ENCODE peak calls at places on chromosomes 4 and X, in five cellular contexts. One of them, this sample, is unnamed.

GRCh38 chr4:105147226-105148151 is 813 bp downstream of the TET2 start:
- DNase-seq in lung: no peak
- DNase-seq in CD4-positive, alpha-beta T cell: no peak
- DNase-seq in H9: peak; percentile 69
- DNase-seq in mammary epithelial cell: peak; percentile 49
- DNase-seq in this sample: no peak

GRCh38 chr4:141995051-141995450 is 358.7 kb downstream of the IL15 start:
- DNase-seq in H9: no peak
- DNase-seq in lung: no peak
- DNase-seq in CD4-positive, alpha-beta T cell: no peak
- DNase-seq in mammary epithelial cell: no peak
- DNase-seq in this sample: no peak

GRCh38 chrX:72100824-72101351 is 30.8 kb downstream of the RTL5 start:
- DNase-seq in lung: peak; percentile 46
- DNase-seq in H9: no peak
- DNase-seq in mammary epithelial cell: no peak
- DNase-seq in CD4-positive, alpha-beta T cell: peak; percentile 52
- DNase-seq in this sample: no peak

GRCh38 chrX:72475952-72476668 is 96.5 kb downstream of the HDAC8 start:
- DNase-seq in lung: no peak
- DNase-seq in CD4-positive, alpha-beta T cell: no peak
- DNase-seq in H9: no peak
- DNase-seq in mammary epithelial cell: peak; percentile 11
- DNase-seq in this sample: no peak

GRCh38 chrX:5898463-5898862 is 330.2 kb downstream of the NLGN4X start:
- DNase-seq in mammary epithelial cell: peak; percentile 17
- DNase-seq in H9: no peak
- DNase-seq in CD4-positive, alpha-beta T cell: no peak
- DNase-seq in lung: no peak
- DNase-seq in this sample: no peak

GRCh38 chr4:185016101-185016940 is 2.0 kb upstream of the HELT start:
- DNase-seq in H9: no peak
- DNase-seq in lung: no peak
- DNase-seq in CD4-positive, alpha-beta T cell: no peak
- DNase-seq in mammary epithelial cell: no peak
- DNase-seq in this sample: no peak

GRCh38 chrX:14030248-14030592 is 528 bp upstream of the GEMIN8 start:
- DNase-seq in lung: no peak
- DNase-seq in H9: no peak
- DNase-seq in mammary epithelial cell: peak; percentile 46
- DNase-seq in CD4-positive, alpha-beta T cell: no peak
- DNase-seq in this sample: no peak

GRCh38 chr4:89563431-89563830 is 255.8 kb upstream of the GPRIN3 start:
- DNase-seq in mammary epithelial cell: peak; percentile 55
- DNase-seq in H9: no peak
- DNase-seq in CD4-positive, alpha-beta T cell: no peak
- DNase-seq in lung: no peak
- DNase-seq in this sample: no peak

GRCh38 chrX:132710756-132711155 is 221.9 kb upstream of the MBNL3 start:
- DNase-seq in H9: no peak
- DNase-seq in CD4-positive, alpha-beta T cell: no peak
- DNase-seq in lung: no peak
- DNase-seq in mammary epithelial cell: no peak
- DNase-seq in this sample: no peak

GRCh38 chr4:19809989-19810388 is 441.7 kb upstream of the SLIT2 start:
- DNase-seq in CD4-positive, alpha-beta T cell: no peak
- DNase-seq in lung: no peak
- DNase-seq in H9: no peak
- DNase-seq in mammary epithelial cell: no peak
- DNase-seq in this sample: no peak

GRCh38 chrX:39764441-39764914 is 333.3 kb downstream of the BCOR start:
- DNase-seq in H9: no peak
- DNase-seq in CD4-positive, alpha-beta T cell: no peak
- DNase-seq in mammary epithelial cell: no peak
- DNase-seq in lung: no peak
- DNase-seq in this sample: no peak

GRCh38 chr4:152735302-152735917 is 44.1 kb downstream of the TIGD4 start:
- DNase-seq in H9: no peak
- DNase-seq in mammary epithelial cell: peak; percentile 38
- DNase-seq in CD4-positive, alpha-beta T cell: no peak
- DNase-seq in lung: no peak
- DNase-seq in this sample: no peak

GRCh38 chr4:151797131-151797530 is 36.3 kb upstream of the GATB start:
- DNase-seq in lung: no peak
- DNase-seq in CD4-positive, alpha-beta T cell: no peak
- DNase-seq in mammary epithelial cell: peak; percentile 68
- DNase-seq in H9: no peak
- DNase-seq in this sample: no peak

GRCh38 chr4:26420438-26420837 is 69.8 kb downstream of the CCKAR start:
- DNase-seq in CD4-positive, alpha-beta T cell: no peak
- DNase-seq in H9: no peak
- DNase-seq in mammary epithelial cell: no peak
- DNase-seq in lung: no peak
- DNase-seq in this sample: no peak

GRCh38 chr4:186979966-186980745 is 256.5 kb upstream of the FAT1 start:
- DNase-seq in H9: no peak
- DNase-seq in CD4-positive, alpha-beta T cell: no peak
- DNase-seq in mammary epithelial cell: no peak
- DNase-seq in lung: no peak
- DNase-seq in this sample: no peak

GRCh38 chr4:6769138-6769983 is 13.2 kb upstream of the KIAA0232 start:
- DNase-seq in CD4-positive, alpha-beta T cell: no peak
- DNase-seq in lung: no peak
- DNase-seq in H9: no peak
- DNase-seq in mammary epithelial cell: no peak
- DNase-seq in this sample: no peak

GRCh38 chr4:74338792-74339333 is 26.1 kb upstream of the EREG start:
- DNase-seq in mammary epithelial cell: no peak
- DNase-seq in lung: no peak
- DNase-seq in H9: no peak
- DNase-seq in CD4-positive, alpha-beta T cell: no peak
- DNase-seq in this sample: no peak

GRCh38 chrX:102658551-102658950 is 7.3 kb downstream of the GPRASP1 start:
- DNase-seq in lung: no peak
- DNase-seq in CD4-positive, alpha-beta T cell: no peak
- DNase-seq in H9: no peak
- DNase-seq in mammary epithelial cell: no peak
- DNase-seq in this sample: no peak

GRCh38 chrX:102654696-102655095 is 3.4 kb downstream of the GPRASP1 start:
- DNase-seq in H9: no peak
- DNase-seq in CD4-positive, alpha-beta T cell: no peak
- DNase-seq in mammary epithelial cell: no peak
- DNase-seq in lung: no peak
- DNase-seq in this sample: no peak

DNA sequence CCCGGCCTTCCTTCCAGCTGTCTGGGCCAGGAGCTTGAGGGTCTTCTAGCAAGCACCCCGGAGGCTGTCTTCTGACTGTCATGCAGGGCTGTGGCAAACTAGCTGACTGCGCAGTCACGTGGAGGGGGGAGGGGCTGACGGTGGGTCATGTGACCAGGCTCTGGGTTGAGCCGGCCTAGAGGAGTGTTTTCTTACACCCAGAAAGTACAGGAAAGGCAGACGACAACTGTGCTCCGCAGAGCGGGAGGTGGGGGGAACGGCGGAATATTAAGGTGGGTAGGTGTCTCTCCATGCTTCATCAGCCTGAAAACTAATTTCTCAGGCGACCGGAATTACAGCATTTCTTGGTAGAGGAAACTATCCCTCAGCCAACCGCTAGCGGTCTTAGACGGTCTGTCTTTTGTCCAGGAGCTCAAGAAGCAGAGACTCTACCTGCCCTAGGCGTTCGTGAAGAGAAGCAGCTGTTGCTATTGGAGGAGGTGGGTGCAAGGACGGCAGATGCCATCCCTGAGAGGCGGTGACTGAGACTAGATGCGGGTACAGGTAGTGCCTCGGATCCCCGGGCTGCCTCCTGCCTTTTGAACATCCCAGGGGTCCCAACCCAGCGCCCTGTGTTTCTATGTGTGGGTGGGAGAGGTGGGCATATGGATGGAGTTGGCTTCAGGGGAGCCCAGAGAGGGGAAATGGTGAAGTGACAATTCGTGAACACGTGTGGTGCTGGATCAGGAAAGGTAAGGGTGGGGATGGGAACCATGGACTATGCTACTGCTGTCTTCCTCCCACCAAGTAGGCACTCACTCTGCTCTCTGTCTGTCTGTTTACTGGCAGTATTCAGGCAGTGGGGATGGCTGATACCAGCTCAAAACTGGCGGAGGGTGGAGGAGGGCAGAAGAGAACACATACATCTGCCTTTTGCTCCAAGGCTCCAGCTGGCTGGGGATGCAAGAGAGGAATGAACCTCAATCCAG is 8.8 kb downstream of the GPRASP1 start:
- DNase-seq in CD4-positive, alpha-beta T cell: peak; percentile 66
- DNase-seq in mammary epithelial cell: no peak
- DNase-seq in H9: peak; percentile 81
- DNase-seq in lung: peak; percentile 88
- DNase-seq in this sample: peak; percentile 93
- TF ChIP-seq CTCF in CD4-positive, alpha-beta T cell: no peak
- TF ChIP-seq CTCF in mammary epithelial cell: no peak
- TF ChIP-seq CTCF in H9: peak; percentile 32
- TF ChIP-seq CTCF in lung: no peak
- TF ChIP-seq CTCF in this sample: no peak

GRCh38 chr4:115042496-115042895 is 70.9 kb downstream of the NDST4 start:
- DNase-seq in lung: no peak
- DNase-seq in mammary epithelial cell: peak; percentile 1
- DNase-seq in CD4-positive, alpha-beta T cell: no peak
- DNase-seq in H9: no peak
- DNase-seq in this sample: no peak
- TF ChIP-seq CTCF in lung: no peak
- TF ChIP-seq CTCF in mammary epithelial cell: peak; percentile 51
- TF ChIP-seq CTCF in CD4-positive, alpha-beta T cell: no peak
- TF ChIP-seq CTCF in H9: peak; percentile 72
- TF ChIP-seq CTCF in this sample: no peak

DNA sequence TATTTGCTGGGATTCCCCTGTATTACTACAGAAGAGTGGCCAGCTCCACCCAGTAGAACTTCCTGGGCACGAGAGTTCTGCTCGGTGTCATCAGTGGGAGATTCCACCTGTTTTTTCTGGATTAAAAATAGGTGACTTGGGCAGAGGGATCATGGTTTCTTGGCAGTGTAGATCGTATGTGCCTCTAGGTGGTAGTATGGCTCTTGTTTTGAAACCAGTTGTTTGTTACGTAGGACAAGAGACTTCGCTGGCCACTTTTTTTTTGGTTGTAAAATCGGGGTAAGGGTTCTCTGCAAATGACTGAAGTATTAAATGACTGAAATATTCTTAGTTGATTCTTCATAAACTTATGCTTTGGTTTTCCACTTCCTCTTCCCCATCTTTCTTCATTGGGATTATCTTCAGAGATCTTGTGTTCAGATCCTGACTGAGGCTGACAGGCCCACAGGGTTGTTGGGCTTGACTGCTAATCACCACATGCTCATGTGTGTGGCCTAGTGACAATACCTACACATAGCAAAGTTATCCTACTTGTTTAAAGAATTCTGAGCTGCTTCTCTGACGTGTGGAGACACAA is 43.8 kb upstream of the WDR1 start:
- DNase-seq in mammary epithelial cell: no peak
- DNase-seq in CD4-positive, alpha-beta T cell: no peak
- DNase-seq in H9: peak; percentile 30
- DNase-seq in lung: no peak
- DNase-seq in this sample: no peak
- TF ChIP-seq CTCF in mammary epithelial cell: peak; percentile 28
- TF ChIP-seq CTCF in CD4-positive, alpha-beta T cell: no peak
- TF ChIP-seq CTCF in H9: peak; percentile 67
- TF ChIP-seq CTCF in lung: no peak
- TF ChIP-seq CTCF in this sample: peak; percentile 44

GRCh38 chr4:21806991-21807390 is 141.6 kb downstream of the KCNIP4 start:
- DNase-seq in lung: no peak
- DNase-seq in mammary epithelial cell: no peak
- DNase-seq in CD4-positive, alpha-beta T cell: no peak
- DNase-seq in H9: no peak
- DNase-seq in this sample: no peak
- TF ChIP-seq CTCF in lung: no peak
- TF ChIP-seq CTCF in mammary epithelial cell: peak; percentile 22
- TF ChIP-seq CTCF in CD4-positive, alpha-beta T cell: no peak
- TF ChIP-seq CTCF in H9: no peak
- TF ChIP-seq CTCF in this sample: no peak

GRCh38 chr4:138975225-138975624 is 40.4 kb upstream of the NOCT start:
- DNase-seq in H9: peak; percentile 78
- DNase-seq in lung: no peak
- DNase-seq in mammary epithelial cell: no peak
- DNase-seq in CD4-positive, alpha-beta T cell: no peak
- DNase-seq in this sample: no peak
- TF ChIP-seq CTCF in H9: peak; percentile 61
- TF ChIP-seq CTCF in lung: no peak
- TF ChIP-seq CTCF in mammary epithelial cell: peak; percentile 16
- TF ChIP-seq CTCF in CD4-positive, alpha-beta T cell: no peak
- TF ChIP-seq CTCF in this sample: no peak

GRCh38 chr4:8940792-8941491 is 69.3 kb upstream of the HMX1 start:
- DNase-seq in H9: no peak
- DNase-seq in lung: no peak
- DNase-seq in CD4-positive, alpha-beta T cell: no peak
- DNase-seq in mammary epithelial cell: no peak
- DNase-seq in this sample: peak; percentile 29
- TF ChIP-seq CTCF in H9: peak; percentile 59
- TF ChIP-seq CTCF in lung: no peak
- TF ChIP-seq CTCF in CD4-positive, alpha-beta T cell: no peak
- TF ChIP-seq CTCF in mammary epithelial cell: peak; percentile 25
- TF ChIP-seq CTCF in this sample: no peak

This sample was measured in esophagus muscularis mucosa.